ENCODE peak calls at places on chromosomes 13 and 19, in nine cellular contexts. X is stomach, S is HCT116, P is GM12892, A is HL-60, Y is GM23338, W is Panc1, J is SK-N-SH, Z is H1. U is an unnamed sample.

GRCh38 chr13:110853235-110853721 is 61.6 kb downstream of the ANKRD10 start:
- DNase-seq in A (no peak), S (no peak), Z (no peak), X (no peak), J (no peak), Y (peak; percentile 36), W (no peak), P (no peak), U (no peak)

GRCh38 chr19:43806848-43807247 is 4.6 kb upstream of the LYPD5 start:
- DNase-seq in J (no peak), X (no peak), A (no peak), S (no peak), Z (no peak), W (no peak), P (no peak), Y (no peak), U (no peak)

GRCh38 chr19:6271251-6271650 is 8.5 kb downstream of the MLLT1 start:
- DNase-seq in J (peak; percentile 67), Z (no peak), X (no peak), W (no peak), A (no peak), P (no peak), S (no peak), Y (peak; percentile 62), U (no peak)

GRCh38 chr13:109684836-109685602 is 101.4 kb downstream of the IRS2 start:
- DNase-seq in Z (no peak), X (peak; percentile 72), A (no peak), J (no peak), Y (no peak), S (no peak), W (no peak), P (no peak), U (no peak)

GRCh38 chr19:51012661-51013190 is 6.8 kb downstream of the KLK10 start:
- DNase-seq in Z (no peak), A (no peak), Y (no peak), W (no peak), P (no peak), J (no peak), S (no peak), X (no peak), U (no peak)

GRCh38 chr19:4456843-4457653 is 546 bp downstream of the UBXN6 start:
- DNase-seq in S (no peak), J (peak; percentile 98), X (peak; percentile 41), Y (peak; percentile 85), W (no peak), P (peak; percentile 66), A (peak; percentile 55), Z (peak; percentile 44), U (no peak)

GRCh38 chr19:7333198-7334118 is 15.3 kb upstream of the ARHGEF18 start:
- DNase-seq in S (no peak), A (no peak), X (no peak), J (no peak), Y (no peak), Z (no peak), W (no peak), P (no peak), U (no peak)

GRCh38 chr13:44904982-44905381 is 84.3 kb downstream of the NUFIP1 start:
- DNase-seq in J (no peak), A (no peak), W (no peak), P (no peak), X (peak; percentile 52), Y (no peak), S (no peak), Z (no peak), U (no peak)

GRCh38 chr19:8017808-8018207 is 12.4 kb upstream of the ELAVL1 start:
- DNase-seq in Y (peak; percentile 47), X (no peak), Z (no peak), W (no peak), J (no peak), S (no peak), A (no peak), P (peak; percentile 60), U (no peak)

GRCh38 chr19:33712268-33712667 is 84.4 kb upstream of the KCTD15 start:
- DNase-seq in P (no peak), A (no peak), S (no peak), Z (no peak), W (no peak), Y (no peak), X (no peak), J (no peak), U (no peak)
- TF ChIP-seq POLR2AphosphoS5 in P (no peak), A (no peak), S (no peak), Z (no peak), W (no peak), Y (no peak), X (no peak), J (no peak), U (no peak)

DNA sequence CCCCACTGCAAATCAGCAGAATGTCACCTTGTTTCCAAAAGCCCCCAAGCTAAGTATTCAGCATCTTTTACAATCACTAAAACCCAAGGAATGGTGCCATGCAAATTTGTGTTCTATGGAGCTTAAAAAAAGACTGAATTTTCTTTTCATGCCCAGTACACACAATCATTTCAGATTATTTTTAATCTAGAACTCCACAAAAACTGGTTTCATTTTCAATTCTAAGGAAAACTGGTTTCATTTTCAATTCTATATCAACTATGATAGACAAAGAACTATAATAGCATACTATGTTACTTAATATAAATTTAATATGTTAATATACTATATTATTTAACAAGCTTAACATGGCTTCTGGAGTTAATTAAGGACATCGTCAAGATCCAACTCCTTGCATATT is 88.4 kb upstream of the DOCK9 start:
- DNase-seq in S (no peak), Y (no peak), W (no peak), J (no peak), Z (no peak), P (no peak), X (no peak), A (no peak), U (no peak)
- TF ChIP-seq POLR2AphosphoS5 in S (no peak), Y (no peak), W (no peak), J (no peak), Z (no peak), P (no peak), X (no peak), A (no peak), U (no peak)

DNA sequence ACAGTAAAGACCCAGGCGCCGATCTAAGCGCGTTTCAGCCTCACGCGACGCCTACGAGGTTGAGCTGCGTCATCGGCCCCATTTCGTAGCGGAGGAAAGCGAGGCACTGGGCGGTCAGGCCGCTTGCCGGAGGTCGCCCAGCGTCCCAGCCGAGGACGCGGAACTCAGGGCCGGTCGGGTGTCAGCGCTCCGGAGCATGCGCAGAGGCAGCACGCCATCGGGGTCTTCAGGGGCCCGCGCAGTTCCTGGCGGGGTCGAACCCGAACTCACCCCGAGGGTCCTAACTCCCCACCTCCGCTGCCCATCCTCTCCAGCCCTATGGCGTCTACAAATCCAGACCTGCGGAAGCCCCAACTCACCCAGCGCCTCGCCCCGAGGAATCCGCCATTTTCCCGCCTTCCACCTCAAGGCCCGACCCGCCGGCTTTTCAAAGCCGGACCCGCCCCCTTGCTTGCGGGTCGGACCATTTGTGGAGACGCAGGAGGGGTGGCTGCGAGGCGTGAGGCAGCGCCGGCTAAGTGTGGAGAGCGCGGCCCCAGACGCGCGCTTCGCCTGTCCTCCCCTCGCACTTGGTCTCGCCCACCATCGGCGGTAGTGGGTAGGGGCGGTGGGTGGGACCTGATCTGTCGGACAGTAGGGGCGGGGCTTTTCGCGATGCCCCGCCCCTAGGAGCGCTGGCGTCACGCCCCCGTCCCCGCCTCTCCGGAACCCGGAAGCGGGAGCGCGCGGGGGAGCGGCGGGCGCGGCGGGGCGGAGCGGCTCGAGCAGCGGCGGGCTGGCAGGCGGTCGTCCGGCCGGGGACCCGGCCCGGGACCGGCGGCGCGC is at the start of the genes HAUS8 and MYO9B:
- DNase-seq in Y (peak; percentile 99), S (peak; percentile 98), X (peak; percentile 99), W (peak; percentile 91), Z (peak; percentile 98), J (peak; percentile 99), P (peak; percentile 88), A (peak; percentile 99), U (peak; percentile 94)
- TF ChIP-seq POLR2AphosphoS5 in Y (peak; percentile 80), S (peak; percentile 36), X (peak; percentile 91), W (peak; percentile 82), Z (peak; percentile 81), J (peak; percentile 27), P (peak; percentile 61), A (peak; percentile 79), U (peak; percentile 92)

GRCh38 chr19:55598719-55599467 is 424 bp downstream of the FIZ1 start:
- DNase-seq in Z (peak; percentile 96), Y (peak; percentile 98), W (peak; percentile 83), J (peak; percentile 88), A (peak; percentile 89), S (peak; percentile 98), P (peak; percentile 78), X (peak; percentile 95), U (peak; percentile 99)
- TF ChIP-seq POLR2AphosphoS5 in Z (peak; percentile 16), Y (peak; percentile 45), W (peak; percentile 62), J (peak; percentile 15), A (no peak), S (peak; percentile 44), P (no peak), X (peak; percentile 39), U (peak; percentile 40)

GRCh38 chr13:63351081-63351480 is 1935.4 kb upstream of the PCDH20 start:
- DNase-seq in Y (no peak), S (no peak), J (no peak), P (no peak), A (no peak), W (no peak), Z (no peak), X (no peak), U (no peak)
- TF ChIP-seq POLR2AphosphoS5 in Y (no peak), S (no peak), J (no peak), P (no peak), A (no peak), W (no peak), Z (no peak), X (no peak), U (no peak)